ENCODE peak calls at places on chromosomes 3 and 15, in eight cellular contexts. T is fibroblast of lung, V is H9, D is OCI-LY7, R is GM23248, J is IMR-90, W is neural progenitor cell, U is PC-3. O is an unnamed sample.

GRCh38 chr3:185728630-185729334 is 96.1 kb downstream of the IGF2BP2 start:
- DNase-seq in J (no peak), V (no peak), R (peak), W (no peak), U (no peak), D (no peak), T (peak), O (no peak)

GRCh38 chr3:170278632-170279031 is 56.4 kb downstream of the PRKCI start:
- DNase-seq in W (no peak), D (peak), V (no peak), U (no peak), T (no peak), J (no peak), R (no peak), O (no peak)

GRCh38 chr3:101574388-101575156 is 592 bp downstream of the PCNP start:
- DNase-seq in J (peak), T (peak), V (peak), U (peak), D (peak), W (peak), R (peak), O (no peak)

GRCh38 chr3:19025441-19025840 is 122.9 kb upstream of the KCNH8 start:
- DNase-seq in W (no peak), D (no peak), T (no peak), V (no peak), J (no peak), R (no peak), U (peak), O (no peak)

GRCh38 chr3:139597947-139598346 is 58.4 kb upstream of the RBP1 start:
- DNase-seq in J (no peak), U (no peak), V (no peak), T (no peak), D (no peak), W (no peak), R (no peak), O (no peak)

GRCh38 chr3:87309601-87310000 is 33.2 kb upstream of the POU1F1 start:
- DNase-seq in U (peak), D (no peak), V (no peak), T (peak), R (peak), W (no peak), J (no peak), O (no peak)

GRCh38 chr3:189488241-189488767 is 142.9 kb upstream of the TP63 start:
- DNase-seq in W (peak), U (peak), V (no peak), T (peak), R (peak), J (no peak), D (no peak), O (peak)

GRCh38 chr15:61997786-61998185 is 62.5 kb downstream of the VPS13C start:
- DNase-seq in W (no peak), J (no peak), T (no peak), D (no peak), V (no peak), R (peak), U (no peak), O (no peak)

GRCh38 chr3:128993461-128994172 is at the start of gene CFAP92:
- DNase-seq in W (peak), U (peak), R (peak), J (peak), D (peak), V (peak), T (peak), O (peak)

DNA sequence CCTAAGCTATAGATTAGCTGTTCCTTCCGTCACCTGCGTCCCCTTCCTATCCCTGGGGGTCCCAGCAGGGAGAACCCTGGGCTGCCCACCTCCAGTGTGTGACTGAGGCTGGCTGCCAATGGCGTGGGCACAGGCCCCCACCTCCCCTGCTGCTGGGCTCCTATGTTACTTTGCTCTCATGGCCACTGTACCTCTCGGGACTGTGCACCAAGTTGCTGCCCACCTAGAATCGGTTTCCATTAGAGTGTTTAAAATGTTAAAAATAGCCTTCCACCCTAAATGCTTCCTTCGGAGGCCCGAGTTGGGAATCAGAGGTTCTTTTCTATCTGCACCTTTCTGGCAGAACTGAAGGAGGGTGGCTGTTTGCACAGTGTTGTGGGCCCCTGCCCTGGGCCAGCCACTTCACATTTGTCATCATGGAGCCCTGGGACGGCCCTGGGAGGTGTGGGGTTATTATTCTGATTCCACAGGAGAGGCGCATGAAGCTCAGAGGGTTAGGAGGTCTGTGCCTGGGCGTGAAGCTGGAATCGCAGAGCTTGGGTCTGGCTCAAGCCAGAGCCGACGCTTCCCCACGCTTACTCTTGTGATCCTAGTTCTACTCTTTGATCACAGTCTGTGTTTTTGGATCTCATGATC is 29.1 kb downstream of the IRAK2 start:
- DNase-seq in D (no peak), J (no peak), U (no peak), T (no peak), R (no peak), W (no peak), V (no peak), O (no peak)
- H3K4me2 ChIP-seq in D (peak), J (no peak), U (peak), T (no peak), R (no peak), W (no peak), V (no peak), O (no peak)

DNA sequence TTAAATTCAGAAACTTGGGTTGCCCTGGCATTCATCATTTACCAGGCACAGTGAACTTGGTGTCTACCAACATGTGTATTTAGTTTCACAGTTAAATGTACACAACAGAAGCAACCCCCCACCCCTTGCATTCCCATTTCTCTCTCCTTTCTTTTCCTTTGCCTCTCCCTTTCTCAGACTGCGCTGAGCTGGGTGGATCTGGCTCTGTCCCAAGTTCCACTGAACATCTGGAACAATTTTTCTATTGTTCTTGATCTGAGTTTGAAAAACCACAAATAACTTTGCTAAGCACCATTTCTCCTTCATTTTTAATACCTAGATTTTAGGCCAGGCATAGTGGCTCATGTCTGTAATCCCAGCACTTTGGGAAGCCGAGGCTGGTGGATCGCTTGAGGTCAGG is 242.2 kb downstream of the ABHD5 start:
- DNase-seq in R (peak), W (no peak), T (peak), U (peak), D (no peak), J (no peak), V (no peak), O (peak)
- H3K4me2 ChIP-seq in R (no peak), W (no peak), T (no peak), U (no peak), D (no peak), J (no peak), V (no peak), O (no peak)

DNA sequence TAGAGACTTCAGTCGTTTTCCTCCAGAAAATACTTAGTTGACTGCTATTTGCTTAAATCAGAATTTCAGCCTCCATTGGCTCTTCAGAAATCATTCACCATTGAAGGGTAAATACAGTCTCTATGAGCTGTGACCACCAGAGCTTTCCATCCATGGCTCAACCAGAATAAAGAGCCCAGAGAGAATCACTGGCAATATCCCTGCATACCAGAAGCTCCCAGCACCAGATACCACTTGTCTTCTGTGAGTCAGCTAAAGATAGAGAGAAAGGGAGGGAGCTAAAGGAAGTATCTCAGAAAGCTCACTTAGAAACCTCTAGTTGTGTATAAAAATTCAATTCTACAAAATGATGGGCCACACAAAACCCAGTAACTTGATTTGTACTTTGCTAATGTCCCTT is 115.2 kb upstream of the TMCO5A start:
- DNase-seq in R (peak), J (peak), U (no peak), D (no peak), V (no peak), W (no peak), T (peak), O (no peak)
- H3K4me2 ChIP-seq in R (no peak), J (no peak), U (no peak), D (no peak), V (no peak), W (no peak), T (no peak), O (no peak)

DNA sequence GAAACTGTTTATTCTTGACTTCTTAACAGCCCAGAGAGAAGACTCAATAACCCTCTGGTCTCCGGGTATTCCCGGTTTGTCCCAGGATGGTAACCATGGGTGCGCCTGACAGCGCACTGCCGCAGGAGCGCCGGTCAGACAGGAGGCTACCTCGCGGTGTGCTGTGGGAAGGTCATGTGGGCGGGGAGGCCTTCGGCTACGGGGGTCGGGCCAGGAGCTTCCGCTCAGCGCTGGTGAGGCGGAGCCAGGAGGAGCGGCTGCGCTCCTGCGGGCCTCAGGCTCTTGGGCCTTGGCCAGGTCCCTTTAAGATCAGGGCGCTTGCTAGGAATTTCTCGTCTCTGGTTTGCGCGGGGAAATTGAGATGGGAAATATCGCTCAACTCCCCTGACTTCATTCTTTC is 182.3 kb upstream of the NDN start:
- DNase-seq in V (peak), D (no peak), U (peak), W (peak), T (peak), J (no peak), R (peak), O (peak)
- H3K4me2 ChIP-seq in V (no peak), D (no peak), U (peak), W (peak), T (no peak), J (no peak), R (no peak), O (peak)

DNA sequence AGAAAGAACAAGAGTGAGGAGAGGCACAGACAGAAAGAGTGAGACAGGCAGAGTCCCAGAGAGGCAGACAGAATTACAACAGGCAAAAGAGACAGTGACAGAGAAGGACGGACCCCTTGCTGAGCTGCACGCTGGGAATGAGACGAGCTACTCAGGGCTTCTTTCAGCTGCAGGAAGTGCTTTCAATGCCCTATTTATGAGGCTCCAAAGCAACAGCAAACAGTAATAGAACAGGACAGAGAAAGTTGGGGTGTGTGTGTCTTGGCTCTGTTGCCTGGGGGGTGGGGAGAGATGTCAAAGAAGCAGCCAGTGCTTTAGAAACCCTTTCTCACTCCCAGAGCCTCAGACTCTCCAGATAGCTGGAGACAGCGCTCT is 502 bp upstream of the TIMP4 start:
- DNase-seq in V (peak), D (no peak), R (peak), W (peak), U (no peak), J (no peak), T (no peak), O (peak)
- H3K4me2 ChIP-seq in V (peak), D (no peak), R (peak), W (peak), U (peak), J (peak), T (peak), O (peak)

GRCh38 chr3:127637971-127638370 is 9.0 kb downstream of the PODXL2 start:
- DNase-seq in R (no peak), J (no peak), D (no peak), U (no peak), V (no peak), T (no peak), W (no peak), O (no peak)
- H3K4me2 ChIP-seq in R (no peak), J (no peak), D (no peak), U (no peak), V (no peak), T (no peak), W (no peak), O (no peak)

GRCh38 chr3:59856921-59857320 is 807.1 kb upstream of the CFAP20DC start:
- DNase-seq in V (no peak), W (peak), J (no peak), U (no peak), T (no peak), D (no peak), R (no peak), O (no peak)

GRCh38 chr3:59862686-59863085 is 812.9 kb upstream of the CFAP20DC start:
- DNase-seq in U (peak), J (peak), R (peak), V (no peak), W (no peak), T (peak), D (no peak), O (no peak)

DNA sequence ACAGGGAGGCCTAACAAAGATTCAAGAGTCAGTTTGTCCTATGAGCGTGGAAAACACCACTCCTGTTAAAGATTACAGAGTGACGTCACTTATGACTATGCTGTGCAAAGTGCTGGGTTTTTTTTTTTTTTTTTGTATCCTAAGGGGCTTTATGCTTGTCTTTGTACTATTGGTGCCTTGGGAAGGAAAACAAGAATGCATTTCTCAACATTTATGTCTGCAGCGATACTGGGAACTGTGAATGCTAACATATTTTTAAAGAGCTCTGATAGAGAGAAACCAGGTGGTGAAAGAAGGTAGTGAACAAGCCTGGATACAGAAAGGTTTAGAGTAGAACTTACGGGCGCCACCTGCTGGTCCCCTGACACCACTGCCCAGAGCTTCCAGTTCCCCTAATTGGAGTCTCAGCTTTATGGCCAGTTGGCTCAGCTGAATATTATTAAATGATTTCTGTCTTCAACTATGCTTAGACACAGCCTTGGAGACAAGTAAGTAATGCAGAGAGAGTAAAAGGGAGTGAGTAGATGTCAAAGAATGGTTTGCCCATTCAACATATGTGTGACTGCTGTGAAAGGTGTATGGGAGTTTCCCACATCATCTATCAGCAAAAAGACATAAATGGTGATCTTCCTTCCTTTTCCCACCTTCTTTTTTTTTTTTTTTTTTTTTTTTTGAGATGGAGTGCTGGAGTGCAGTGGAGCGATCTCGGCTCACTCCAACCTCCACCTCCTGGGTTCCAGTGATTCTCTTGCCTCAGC is 807.9 kb upstream of the CFAP20DC start:
- DNase-seq in J (peak), W (peak), D (peak), V (peak), T (peak), R (peak), U (peak), O (peak)
- H3K4me2 ChIP-seq in J (no peak), W (no peak), D (no peak), V (no peak), T (no peak), R (peak), U (peak), O (peak)

GRCh38 chr3:141523615-141524375 is 37.0 kb downstream of the RASA2 start:
- DNase-seq in J (peak), W (no peak), D (no peak), T (no peak), R (peak), U (peak), V (no peak), O (no peak)

GRCh38 chr3:141521781-141522180 is 35.0 kb downstream of the RASA2 start:
- DNase-seq in R (no peak), T (no peak), U (no peak), J (no peak), V (no peak), D (no peak), W (no peak), O (no peak)

GRCh38 chr3:141526709-141527108 is 39.9 kb downstream of the RASA2 start:
- DNase-seq in W (no peak), U (peak), T (no peak), V (no peak), J (no peak), D (no peak), R (no peak), O (no peak)

GRCh38 chr3:141525813-141526212 is 39.0 kb downstream of the RASA2 start:
- DNase-seq in T (no peak), J (no peak), V (no peak), D (no peak), W (no peak), R (no peak), U (no peak), O (no peak)

GRCh38 chr3:141524988-141525387 is 38.2 kb downstream of the RASA2 start:
- DNase-seq in D (no peak), J (no peak), R (no peak), V (no peak), U (no peak), T (no peak), W (no peak), O (no peak)
- H3K4me2 ChIP-seq in D (no peak), J (no peak), R (no peak), V (no peak), U (no peak), T (no peak), W (no peak), O (no peak)

GRCh38 chr15:48559270-48559669 is 86.2 kb downstream of the FBN1 start:
- DNase-seq in R (peak), V (no peak), J (peak), D (no peak), U (no peak), W (peak), T (peak), O (peak)
- H3K4me2 ChIP-seq in R (peak), V (no peak), J (peak), D (no peak), U (no peak), W (no peak), T (peak), O (peak)